ENCODE peak calls at places on chromosomes 13 and 19, in seven cellular contexts. V is HepG2; H is HCT116; O is gastroesophageal sphincter; T is activated CD4-positive, alpha-beta T cell treated with anti-CD3 and anti-CD28 coated beads for 36 hours; I is activated T-cell treated with anti-CD3 and anti-CD28 coated beads, Interleukin-2, amount 50 U/mL, for 72 hours; W is thoracic aorta. Q is an unnamed sample.

GRCh38 chr13:60583911-60584753 is 187.1 kb downstream of the TDRD3 start:
- ATAC-seq in H (no peak), I (peak; percentile 65), O (no peak), V (peak; percentile 40), T (peak; percentile 75), W (no peak), Q (peak; percentile 55)

GRCh38 chr19:41804327-41804726 is 7.9 kb downstream of the CEACAM3 start:
- ATAC-seq in O (no peak), W (no peak), I (no peak), V (no peak), H (no peak), T (peak; percentile 53), Q (no peak)

GRCh38 chr19:1252818-1253513 is 4.6 kb downstream of the MIDN start:
- ATAC-seq in O (peak; percentile 62), W (peak; percentile 34), V (peak; percentile 26), H (peak; percentile 35), T (peak; percentile 45), I (peak; percentile 35), Q (peak; percentile 49)

GRCh38 chr13:101942038-101942437 is 459.8 kb downstream of the FGF14 start:
- ATAC-seq in I (no peak), V (peak; percentile 73), O (peak; percentile 61), H (no peak), W (peak; percentile 92), T (no peak), Q (peak; percentile 88)

GRCh38 chr19:16516923-16517610 is 20.9 kb downstream of the C19orf44 start:
- ATAC-seq in T (no peak), I (no peak), H (peak; percentile 16), W (no peak), V (peak; percentile 7), O (no peak), Q (no peak)

GRCh38 chr19:19444694-19445155 is 39.2 kb downstream of the GATAD2A start:
- ATAC-seq in O (no peak), W (peak; percentile 63), V (no peak), I (peak; percentile 28), T (peak; percentile 10), H (peak; percentile 30), Q (peak; percentile 43)

GRCh38 chr13:113366031-113366588 is 2.2 kb upstream of the GRTP1 start:
- ATAC-seq in T (no peak), I (no peak), H (no peak), V (peak; percentile 54), O (no peak), W (no peak), Q (no peak)

GRCh38 chr19:50785329-50785922 is 4.8 kb upstream of the ACP4 start:
- ATAC-seq in V (no peak), H (no peak), O (no peak), I (peak; percentile 11), T (no peak), W (no peak), Q (no peak)

GRCh38 chr13:100128838-100129237 is 39.9 kb downstream of the PCCA start:
- ATAC-seq in H (no peak), O (no peak), V (peak; percentile 48), W (no peak), T (no peak), I (no peak), Q (no peak)

GRCh38 chr19:1567116-1567847 is 843 bp downstream of the MEX3D start:
- ATAC-seq in H (peak; percentile 20), T (no peak), V (peak; percentile 43), W (peak; percentile 8), I (no peak), O (peak; percentile 24), Q (peak; percentile 15)